ENCODE peak calls at places on chromosomes 13 and 19, in six cellular contexts. P is AG10803, N is AG09319, Z is cardiac muscle cell, Y is psoas muscle, S is OCI-LY7. A is an unnamed sample.

GRCh38 chr13:30441304-30441703 is 19.0 kb downstream of the UBE2L5 start:
- DNase-seq in Y (no peak), P (no peak), S (peak), N (no peak), Z (no peak), A (no peak)

GRCh38 chr19:41457241-41457640 is 14.3 kb downstream of the ERICH4 start:
- DNase-seq in Y (no peak), S (no peak), Z (no peak), N (no peak), P (no peak), A (peak)

GRCh38 chr19:10836478-10837325 is 690 bp upstream of the TMED1 start:
- DNase-seq in Y (peak), Z (peak), P (peak), S (peak), N (peak), A (peak)

GRCh38 chr19:30004403-30004802 is 62.4 kb downstream of the URI1 start:
- DNase-seq in P (no peak), N (no peak), Z (no peak), S (no peak), Y (no peak), A (no peak)

GRCh38 chr13:46884531-46884930 is 12.3 kb downstream of the HTR2A start:
- DNase-seq in Y (no peak), S (no peak), P (no peak), N (no peak), Z (no peak), A (no peak)

GRCh38 chr13:41944635-41945401 is 16.1 kb downstream of the VWA8 start:
- DNase-seq in N (no peak), P (no peak), Y (no peak), S (no peak), Z (no peak), A (no peak)

GRCh38 chr19:54168174-54168917 is 4.6 kb downstream of the TMC4 start:
- DNase-seq in P (peak), Y (peak), Z (peak), N (peak), S (peak), A (peak)

GRCh38 chr19:29672319-29672932 is 7.2 kb downstream of the PLEKHF1 start:
- DNase-seq in P (no peak), N (no peak), S (no peak), Z (no peak), Y (no peak), A (no peak)

GRCh38 chr13:95536629-95537241 is 15.8 kb upstream of the CLDN10 start:
- DNase-seq in Y (no peak), N (no peak), Z (peak), S (peak), P (peak), A (no peak)

GRCh38 chr19:23801798-23802197 is 43.1 kb upstream of the ZNF681 start:
- DNase-seq in Z (no peak), S (no peak), N (no peak), Y (no peak), P (no peak), A (no peak)

GRCh38 chr13:73945871-73946270 is 188.3 kb downstream of the KLF12 start:
- DNase-seq in N (no peak), S (no peak), P (peak), Z (peak), Y (peak), A (no peak)

GRCh38 chr19:41462497-41462896 is 19.5 kb downstream of the ERICH4 start:
- DNase-seq in P (no peak), N (no peak), Y (no peak), Z (no peak), S (no peak), A (no peak)

GRCh38 chr19:33493401-33494275 is 28.0 kb downstream of the PEPD start:
- DNase-seq in Y (no peak), S (no peak), N (no peak), Z (no peak), P (no peak), A (no peak)

GRCh38 chr19:12788025-12788681 is 3.1 kb upstream of the JUNB start:
- DNase-seq in Y (no peak), N (no peak), P (no peak), Z (no peak), S (no peak), A (no peak)

GRCh38 chr13:98650376-98651107 is 73.6 kb upstream of the STK24 start:
- DNase-seq in Z (no peak), N (no peak), P (no peak), Y (no peak), S (no peak), A (no peak)

GRCh38 chr19:19510432-19510831 is 4.9 kb downstream of the TSSK6 start:
- DNase-seq in N (no peak), P (peak), S (no peak), Z (no peak), Y (no peak), A (no peak)

GRCh38 chr13:50334944-50335343 is 319.7 kb downstream of the KCNRG start:
- DNase-seq in Y (no peak), Z (no peak), S (no peak), P (no peak), N (no peak), A (no peak)

GRCh38 chr19:3459322-3459881 is 20.9 kb downstream of the SMIM24 start:
- DNase-seq in P (peak), N (peak), Z (peak), S (no peak), Y (peak), A (no peak)

GRCh38 chr19:17491287-17491686 is 20.2 kb upstream of the PGLS start:
- DNase-seq in N (no peak), Y (no peak), Z (no peak), S (no peak), P (peak), A (no peak)

GRCh38 chr13:79549355-79550106 is 68.6 kb downstream of the NDFIP2 start:
- DNase-seq in Y (no peak), Z (no peak), P (peak), N (no peak), S (no peak), A (no peak)

GRCh38 chr13:32309812-32310706 is 5.1 kb downstream of the ZAR1L start:
- DNase-seq in S (peak), Y (no peak), P (peak), N (peak), Z (peak), A (peak)

GRCh38 chr19:13138916-13139198 is 11.3 kb downstream of the STX10 start:
- DNase-seq in P (no peak), Z (no peak), N (no peak), Y (no peak), S (no peak), A (no peak)

GRCh38 chr13:101267656-101268055 is 148.7 kb downstream of the NALCN start:
- DNase-seq in S (no peak), Y (peak), P (peak), N (no peak), Z (no peak), A (no peak)

GRCh38 chr13:74061939-74062595 is 72.1 kb downstream of the KLF12 start:
- DNase-seq in S (peak), Y (no peak), P (peak), N (peak), Z (peak), A (peak)

GRCh38 chr13:111437856-111438547 is 117.6 kb downstream of the TEX29 start:
- DNase-seq in S (no peak), P (no peak), Y (no peak), Z (no peak), N (no peak), A (no peak)

DNA sequence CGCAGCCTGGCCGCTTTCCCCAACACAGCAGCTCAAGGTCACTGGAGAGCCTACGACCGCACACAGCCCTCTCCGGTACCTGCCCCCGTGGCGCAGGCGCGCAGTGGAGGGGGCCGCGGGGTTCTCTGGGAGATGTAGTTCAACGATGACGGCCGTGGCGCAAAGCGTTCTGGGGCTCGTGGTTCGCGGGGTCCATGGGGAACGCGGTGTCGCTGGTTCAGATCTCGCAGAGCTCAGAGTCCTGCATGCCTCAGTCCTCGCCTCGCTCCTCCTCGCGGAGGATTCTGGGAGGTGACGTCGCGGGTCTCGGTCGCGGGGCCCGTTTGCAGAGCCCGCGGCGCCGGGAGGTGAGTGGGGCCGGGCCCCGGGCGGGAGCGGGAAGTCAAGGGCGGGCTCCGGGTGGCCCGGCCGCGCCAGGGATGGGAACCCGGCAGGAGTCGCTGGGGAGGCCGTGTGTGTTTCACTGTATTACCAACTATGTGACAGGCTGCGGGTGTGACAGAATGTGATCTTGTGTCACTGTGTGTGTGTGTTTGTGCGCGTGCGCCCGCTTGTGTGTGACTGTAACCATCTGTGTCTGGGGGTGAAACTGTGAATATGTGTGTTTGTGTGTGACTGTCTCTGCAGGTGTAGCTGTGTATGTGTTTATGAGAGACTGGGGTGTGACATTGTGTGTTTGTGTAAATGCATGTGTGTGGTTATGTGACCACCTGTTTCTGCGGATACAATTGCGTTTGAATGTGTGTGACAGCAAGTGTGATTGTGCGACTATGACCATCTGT is at the start of gene ZNF527:
- DNase-seq in N (peak), Z (peak), Y (peak), P (peak), S (peak), A (peak)
- TF ChIP-seq CTCF in N (peak), Z (peak), Y (no peak), P (peak), S (no peak), A (no peak)

DNA sequence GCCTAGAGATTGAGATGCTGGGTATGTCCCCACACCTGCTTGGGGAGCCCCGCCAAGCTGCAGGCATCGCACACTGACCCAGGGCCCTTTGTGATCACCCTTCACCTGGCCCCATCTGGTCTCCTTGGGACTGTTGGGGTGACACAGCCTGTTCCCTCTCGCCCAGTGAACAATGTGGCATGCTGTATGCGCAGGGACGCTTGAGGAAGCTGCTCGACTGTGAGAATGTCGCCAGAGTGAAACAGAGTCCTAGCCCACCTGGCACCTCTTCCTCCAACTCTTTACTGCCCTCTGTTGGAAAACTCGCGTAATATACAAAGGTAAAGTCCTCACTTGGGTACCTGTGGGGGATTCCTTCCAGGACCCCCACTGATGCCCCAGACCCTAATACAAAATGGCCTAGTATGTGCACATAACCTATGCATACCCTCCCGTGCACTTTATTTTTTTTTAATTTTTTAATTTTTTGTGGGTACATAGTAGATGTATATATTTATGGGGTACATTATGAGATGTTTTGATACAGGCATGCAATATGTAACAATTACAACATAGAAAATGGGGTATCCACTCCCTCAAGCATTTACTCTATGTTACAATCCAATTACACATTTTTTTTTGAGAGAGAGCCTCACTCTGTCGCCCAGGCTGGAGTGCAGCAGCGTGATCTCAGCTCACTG is 9.0 kb downstream of the BLOC1S3 start:
- DNase-seq in Z (peak), S (peak), N (no peak), Y (no peak), P (no peak), A (peak)
- TF ChIP-seq CTCF in Z (peak), S (peak), N (peak), Y (peak), P (peak), A (peak)

GRCh38 chr19:1383311-1384084 is at the start of gene NDUFS7:
- DNase-seq in Y (peak), S (peak), N (peak), P (peak), Z (peak), A (peak)
- TF ChIP-seq CTCF in Y (no peak), S (peak), N (peak), P (peak), Z (peak), A (no peak)

GRCh38 chr19:50500060-50500752 is 10.8 kb downstream of the JOSD2 start:
- DNase-seq in N (no peak), Y (peak), Z (peak), S (no peak), P (no peak), A (peak)
- TF ChIP-seq CTCF in N (peak), Y (peak), Z (peak), S (no peak), P (no peak), A (no peak)

GRCh38 chr13:91187522-91187921 is 160.0 kb upstream of the MIR17HG start:
- DNase-seq in S (no peak), Z (no peak), P (no peak), Y (no peak), N (no peak), A (no peak)

GRCh38 chr13:91181892-91182291 is 165.6 kb upstream of the MIR17HG start:
- DNase-seq in S (no peak), N (no peak), Z (no peak), Y (no peak), P (no peak), A (no peak)

GRCh38 chr13:91184244-91184926 is 163.1 kb upstream of the MIR17HG start:
- DNase-seq in Z (no peak), P (no peak), Y (no peak), N (no peak), S (no peak), A (no peak)

DNA sequence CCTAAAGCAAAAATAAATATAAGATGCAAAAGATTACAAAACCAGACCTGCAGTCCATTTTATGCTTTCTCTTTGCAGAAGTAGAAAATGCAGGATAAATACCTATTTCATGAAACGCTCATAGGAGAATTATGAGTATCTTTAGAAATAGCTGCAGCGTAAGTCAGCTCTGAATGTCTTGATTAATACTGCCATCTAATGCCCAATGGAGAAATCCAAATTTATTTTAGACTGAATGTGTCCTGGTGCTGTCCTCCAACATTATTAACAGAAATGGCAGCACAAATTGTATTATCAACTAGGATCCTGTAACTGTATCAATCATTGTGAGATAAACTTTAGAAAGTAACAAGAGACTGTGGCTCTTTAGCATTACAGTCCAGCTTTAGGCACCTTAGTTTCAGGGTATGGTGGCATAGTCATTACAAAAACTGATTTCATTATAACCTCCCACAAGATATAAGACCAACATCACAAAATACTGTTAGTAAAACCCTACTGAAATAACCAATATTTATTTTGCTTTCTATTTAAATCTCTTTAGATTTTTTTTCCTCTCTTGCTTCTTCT is 162.1 kb upstream of the MIR17HG start:
- DNase-seq in P (no peak), N (no peak), S (peak), Z (peak), Y (no peak), A (no peak)
- TF ChIP-seq CTCF in P (peak), N (no peak), S (no peak), Z (peak), Y (peak), A (no peak)

DNA sequence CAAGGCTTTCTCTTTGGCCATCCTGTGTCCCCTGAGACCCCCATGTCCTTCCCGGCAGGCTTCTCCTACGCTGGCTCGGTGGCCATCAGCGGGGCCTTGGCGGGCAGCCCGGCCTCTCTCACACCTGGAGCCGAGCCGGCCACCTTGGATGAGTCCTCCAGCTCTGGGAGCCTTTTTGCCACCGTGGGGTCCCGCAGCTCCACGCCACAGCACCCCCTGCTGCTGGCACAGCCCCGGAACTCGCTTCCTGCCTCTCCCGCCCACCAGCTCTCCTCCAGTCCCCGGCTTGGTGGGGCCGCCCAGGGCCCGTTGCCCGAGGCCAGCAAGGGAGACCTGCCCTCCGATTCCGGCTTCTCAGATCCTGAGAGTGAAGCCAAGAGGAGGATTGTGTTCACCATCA is 14.2 kb downstream of the PLEKHJ1 start:
- DNase-seq in S (no peak), Y (no peak), P (no peak), N (no peak), Z (peak), A (no peak)
- TF ChIP-seq CTCF in S (peak), Y (peak), P (no peak), N (peak), Z (peak), A (peak)